ENCODE peak calls at places on chromosomes 12 and 14, in seven cellular contexts. H is foreskin fibroblast, G is OCI-LY7, A is AG09309, Q is endothelial cell, K is cardiac fibroblast, U is transverse colon. Y is an unnamed sample.

GRCh38 chr12:72275551-72275950 is 3.4 kb downstream of the TRHDE start:
- DNase-seq in H (no peak), G (no peak), A (no peak), Q (no peak), K (no peak), U (no peak), Y (no peak)

GRCh38 chr14:75702107-75702506 is 41.1 kb downstream of the TTLL5 start:
- DNase-seq in H (no peak), G (no peak), A (no peak), Q (no peak), K (no peak), U (no peak), Y (no peak)

GRCh38 chr12:117155278-117156060 is 34.8 kb downstream of the FBXO21 start:
- DNase-seq in H (no peak), G (peak), A (no peak), Q (peak), K (peak), U (peak), Y (peak)

GRCh38 chr12:93500201-93500600 is 32.9 kb downstream of the MRPL42 start:
- DNase-seq in H (no peak), G (no peak), A (no peak), Q (no peak), K (no peak), U (no peak), Y (no peak)

GRCh38 chr12:101698782-101699347 is 1.4 kb downstream of the CHPT1 start:
- DNase-seq in H (peak), G (peak), A (no peak), Q (no peak), K (no peak), U (no peak), Y (no peak)

GRCh38 chr12:19227880-19228210 is 98.3 kb downstream of the PLEKHA5 start:
- DNase-seq in H (no peak), G (no peak), A (no peak), Q (no peak), K (no peak), U (no peak), Y (no peak)

GRCh38 chr12:82998509-82998908 is 311.8 kb downstream of the TMTC2 start:
- DNase-seq in H (no peak), G (no peak), A (no peak), Q (no peak), K (no peak), U (no peak), Y (no peak)

GRCh38 chr12:127133675-127134335 is 1133.2 kb upstream of the TMEM132C start:
- DNase-seq in H (no peak), G (no peak), A (no peak), Q (no peak), K (peak), U (no peak), Y (no peak)

GRCh38 chr12:75964150-75964549 is 67.4 kb downstream of the PHLDA1 start:
- DNase-seq in H (no peak), G (peak), A (no peak), Q (no peak), K (no peak), U (peak), Y (no peak)

GRCh38 chr12:55929306-55929791 is 1.6 kb upstream of the DGKA start:
- DNase-seq in H (no peak), G (peak), A (no peak), Q (no peak), K (no peak), U (peak), Y (no peak)

GRCh38 chr12:49049566-49050224 is 10.9 kb downstream of the KMT2D start:
- DNase-seq in H (no peak), G (no peak), A (no peak), Q (no peak), K (peak), U (no peak), Y (no peak)

GRCh38 chr12:31218203-31219025 is 107.5 kb downstream of the SINHCAF start:
- DNase-seq in H (no peak), G (no peak), A (no peak), Q (no peak), K (no peak), U (no peak), Y (no peak)

GRCh38 chr14:90960818-90961217 is 99.6 kb downstream of the RPS6KA5 start:
- DNase-seq in H (no peak), G (no peak), A (no peak), Q (no peak), K (no peak), U (no peak), Y (no peak)

GRCh38 chr12:132422057-132423043 is 67.6 kb upstream of the FBRSL1 start:
- DNase-seq in H (no peak), G (no peak), A (no peak), Q (peak), K (no peak), U (no peak), Y (peak)

GRCh38 chr12:92356405-92356804 is 210.8 kb upstream of the BTG1 start:
- DNase-seq in H (peak), G (no peak), A (no peak), Q (no peak), K (no peak), U (no peak), Y (no peak)

GRCh38 chr12:81296556-81297305 is 218.9 kb downstream of the ACSS3 start:
- DNase-seq in H (peak), G (no peak), A (no peak), Q (no peak), K (peak), U (no peak), Y (no peak)

GRCh38 chr12:93798279-93798678 is 121.1 kb downstream of the CRADD start:
- DNase-seq in H (no peak), G (no peak), A (no peak), Q (no peak), K (no peak), U (no peak), Y (no peak)

GRCh38 chr14:105839425-105840265 is 313.3 kb downstream of the TMEM121 start:
- DNase-seq in H (no peak), G (no peak), A (no peak), Q (no peak), K (no peak), U (no peak), Y (no peak)

GRCh38 chr14:76640923-76641395 is 120.3 kb upstream of the VASH1 start:
- DNase-seq in H (no peak), G (no peak), A (no peak), Q (no peak), K (no peak), U (no peak), Y (no peak)

GRCh38 chr12:111753144-111753881 is 13.4 kb upstream of the ALDH2 start:
- DNase-seq in H (peak), G (peak), A (peak), Q (peak), K (peak), U (peak), Y (peak)

GRCh38 chr12:62744551-62744950 is 190.4 kb downstream of the PPM1H start:
- DNase-seq in H (peak), G (no peak), A (no peak), Q (no peak), K (peak), U (no peak), Y (no peak)

GRCh38 chr12:121719926-121720414 is 7.4 kb downstream of the TMEM120B start:
- DNase-seq in H (peak), G (no peak), A (peak), Q (no peak), K (peak), U (no peak), Y (no peak)

GRCh38 chr12:77339610-77340009 is 274.2 kb upstream of the E2F7 start:
- DNase-seq in H (peak), G (no peak), A (no peak), Q (no peak), K (peak), U (no peak), Y (no peak)

GRCh38 chr14:91153360-91153759 is 39.5 kb downstream of the DGLUCY start:
- DNase-seq in H (no peak), G (no peak), A (no peak), Q (no peak), K (no peak), U (peak), Y (no peak)

GRCh38 chr14:70441641-70442040 is 10.3 kb upstream of the ADAM21 start:
- DNase-seq in H (no peak), G (no peak), A (no peak), Q (no peak), K (no peak), U (no peak), Y (no peak)

GRCh38 chr14:64509036-64509435 is 4.5 kb downstream of the ZBTB1 start:
- DNase-seq in H (no peak), G (no peak), A (no peak), Q (no peak), K (no peak), U (no peak), Y (no peak)

GRCh38 chr12:65962921-65963883 is 138.9 kb downstream of the HMGA2 start:
- DNase-seq in H (no peak), G (peak), A (no peak), Q (peak), K (peak), U (peak), Y (peak)
- TF ChIP-seq CTCF in H (peak), G (peak), A (peak), Q (no peak), K (peak), U (no peak), Y (peak)

DNA sequence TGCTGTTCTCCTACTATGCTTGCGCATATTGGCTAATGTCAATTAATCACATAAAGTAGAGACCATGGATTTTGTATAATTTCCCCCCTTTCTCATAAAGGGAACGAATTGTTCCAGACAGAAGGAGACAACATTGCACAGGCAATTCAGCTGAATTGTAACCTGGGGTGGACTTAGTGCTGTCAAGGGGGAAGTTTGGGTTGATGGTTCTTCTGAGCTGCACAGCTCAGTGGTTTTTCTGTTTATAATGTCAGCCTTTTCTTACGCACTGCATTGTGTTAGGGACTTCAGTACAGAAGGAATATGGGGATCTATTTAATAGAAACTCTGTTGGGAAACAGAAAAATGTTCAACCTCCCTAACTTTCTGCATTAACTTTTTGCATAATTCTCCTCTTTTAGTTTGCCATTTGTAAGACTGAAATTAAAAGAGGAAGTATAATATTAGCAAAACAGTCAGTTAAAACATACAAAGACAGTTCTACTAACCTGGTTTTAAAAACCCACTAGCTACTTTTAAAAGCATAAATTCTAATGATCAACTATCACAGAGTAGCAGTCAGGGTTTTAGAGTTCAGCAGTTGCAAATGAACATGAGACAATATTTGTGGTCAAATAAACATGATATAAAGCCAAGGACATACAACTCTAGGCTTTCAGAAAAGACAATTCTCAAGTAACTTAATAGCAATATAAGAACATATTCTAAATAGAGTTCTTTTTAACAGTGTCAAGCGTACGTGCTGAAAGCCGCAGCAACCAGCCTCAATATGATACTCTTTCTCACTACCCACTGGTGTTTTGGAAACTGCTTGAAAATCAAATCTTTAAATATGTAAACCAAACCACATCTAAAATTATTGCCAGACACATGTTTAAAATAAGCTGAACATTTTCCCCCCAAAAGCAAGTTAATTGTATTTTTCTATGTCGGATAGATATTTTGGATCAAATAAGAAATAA is 393.0 kb downstream of the FSCB start:
- DNase-seq in H (no peak), G (no peak), A (no peak), Q (no peak), K (no peak), U (no peak), Y (no peak)
- TF ChIP-seq CTCF in H (no peak), G (no peak), A (no peak), Q (no peak), K (no peak), U (no peak), Y (no peak)

DNA sequence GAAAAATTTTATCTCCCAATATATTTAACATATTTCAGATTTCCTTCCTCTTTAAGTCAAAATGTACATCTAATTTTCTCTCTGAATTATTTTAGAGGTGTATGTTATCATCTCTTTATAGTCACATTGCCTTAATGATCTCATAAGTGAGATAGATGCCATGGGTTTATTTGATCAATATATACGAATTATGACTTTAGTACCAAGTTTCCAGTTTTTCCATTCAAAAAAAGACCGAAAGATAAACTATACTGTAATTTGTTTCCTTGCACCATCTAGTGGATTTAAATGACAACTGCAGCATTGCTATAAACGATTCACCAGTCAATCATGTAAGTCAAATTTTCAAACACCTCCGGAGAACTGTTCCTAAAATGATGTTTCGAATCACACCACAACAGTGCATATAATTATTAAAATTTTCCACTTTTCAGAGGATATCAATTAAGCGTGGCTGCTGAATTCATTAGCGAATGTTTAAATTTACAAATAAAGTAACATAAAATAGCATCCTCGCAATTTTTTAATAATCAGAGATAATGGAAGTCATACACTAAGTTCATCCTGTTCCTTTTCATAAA is 419 bp upstream of the ATXN7L3B start:
- DNase-seq in H (peak), G (peak), A (peak), Q (no peak), K (peak), U (no peak), Y (no peak)
- TF ChIP-seq CTCF in H (peak), G (peak), A (peak), Q (peak), K (peak), U (peak), Y (peak)

GRCh38 chr14:92325835-92326234 is 2.9 kb downstream of the SLC24A4 start:
- DNase-seq in H (peak), G (no peak), A (no peak), Q (no peak), K (no peak), U (no peak), Y (no peak)

GRCh38 chr14:92323916-92324818 is 1.2 kb downstream of the SLC24A4 start:
- DNase-seq in H (no peak), G (no peak), A (no peak), Q (no peak), K (no peak), U (no peak), Y (no peak)

GRCh38 chr14:92323031-92323915 is at the start of gene SLC24A4:
- DNase-seq in H (peak), G (no peak), A (no peak), Q (peak), K (peak), U (no peak), Y (no peak)

GRCh38 chr14:92322516-92322915 is 449 bp upstream of the SLC24A4 start:
- DNase-seq in H (no peak), G (no peak), A (no peak), Q (no peak), K (no peak), U (no peak), Y (no peak)

GRCh38 chr14:92321701-92322100 is 1.3 kb upstream of the SLC24A4 start:
- DNase-seq in H (no peak), G (no peak), A (no peak), Q (no peak), K (no peak), U (no peak), Y (no peak)
- TF ChIP-seq CTCF in H (no peak), G (no peak), A (no peak), Q (no peak), K (no peak), U (no peak), Y (no peak)

GRCh38 chr14:94571395-94571794 is 9.8 kb upstream of the SERPINA5 start:
- DNase-seq in H (no peak), G (no peak), A (no peak), Q (no peak), K (peak), U (no peak), Y (no peak)
- TF ChIP-seq CTCF in H (no peak), G (no peak), A (no peak), Q (no peak), K (no peak), U (no peak), Y (no peak)

GRCh38 chr12:125773033-125773432 is 707.8 kb downstream of the AACS start:
- DNase-seq in H (no peak), G (peak), A (no peak), Q (no peak), K (peak), U (no peak), Y (peak)
- TF ChIP-seq CTCF in H (no peak), G (peak), A (no peak), Q (peak), K (no peak), U (no peak), Y (peak)

Y was measured in neural crest cell.